ENCODE peak calls at places on chromosomes 5 and 9, in six cellular contexts. O is neuronal stem cell, S is neural progenitor cell, W is PC-3, Z is GM12878, J is IMR-90. I is an unnamed sample.

GRCh38 chr5:116674881-116675627 is 100.4 kb upstream of the SEMA6A start:
- DNase-seq in O (no peak), S (no peak), W (no peak), Z (no peak), J (no peak), I (no peak)

GRCh38 chr5:55720188-55720703 is 8.1 kb upstream of the SLC38A9 start:
- DNase-seq in O (no peak), S (no peak), W (no peak), Z (no peak), J (no peak), I (no peak)

GRCh38 chr5:43973318-43973717 is 370.3 kb downstream of the NNT start:
- DNase-seq in O (no peak), S (no peak), W (peak), Z (no peak), J (peak), I (no peak)

GRCh38 chr5:2869471-2869870 is 118.0 kb upstream of the IRX2 start:
- DNase-seq in O (no peak), S (no peak), W (no peak), Z (no peak), J (no peak), I (no peak)

GRCh38 chr5:149367249-149367971 is 9.6 kb downstream of the PCYOX1L start:
- DNase-seq in O (peak), S (peak), W (peak), Z (no peak), J (peak), I (peak)

GRCh38 chr9:74331607-74332006 is 165.5 kb upstream of the RORB start:
- DNase-seq in O (no peak), S (no peak), W (no peak), Z (no peak), J (no peak), I (no peak)

GRCh38 chr5:75236322-75237316 is at the start of gene ANKRD31:
- DNase-seq in O (peak), S (peak), W (peak), Z (peak), J (peak), I (peak)

GRCh38 chr5:35513612-35514011 is 104.1 kb upstream of the SPEF2 start:
- DNase-seq in O (no peak), S (no peak), W (no peak), Z (no peak), J (no peak), I (no peak)

GRCh38 chr9:109245300-109245897 is 75.5 kb downstream of the EPB41L4B start:
- DNase-seq in O (no peak), S (no peak), W (peak), Z (no peak), J (no peak), I (no peak)

GRCh38 chr9:96419691-96419969 is 1.5 kb upstream of the ZNF367 start:
- DNase-seq in O (no peak), S (no peak), W (no peak), Z (no peak), J (no peak), I (no peak)

GRCh38 chr9:96418074-96418919 is at the start of gene ZNF367:
- DNase-seq in O (peak), S (peak), W (peak), Z (peak), J (peak), I (peak)

GRCh38 chr9:96418920-96419690 is 935 bp upstream of the ZNF367 start:
- DNase-seq in O (no peak), S (peak), W (peak), Z (no peak), J (peak), I (peak)

GRCh38 chr9:96423322-96423984 is 5.3 kb upstream of the ZNF367 start:
- DNase-seq in O (no peak), S (no peak), W (no peak), Z (no peak), J (no peak), I (no peak)

GRCh38 chr9:96420468-96421219 is 2.5 kb upstream of the ZNF367 start:
- DNase-seq in O (peak), S (peak), W (peak), Z (peak), J (peak), I (peak)
- H3K4me3 ChIP-seq in O (peak), S (no peak), W (no peak), Z (peak), J (no peak), I (no peak)

DNA sequence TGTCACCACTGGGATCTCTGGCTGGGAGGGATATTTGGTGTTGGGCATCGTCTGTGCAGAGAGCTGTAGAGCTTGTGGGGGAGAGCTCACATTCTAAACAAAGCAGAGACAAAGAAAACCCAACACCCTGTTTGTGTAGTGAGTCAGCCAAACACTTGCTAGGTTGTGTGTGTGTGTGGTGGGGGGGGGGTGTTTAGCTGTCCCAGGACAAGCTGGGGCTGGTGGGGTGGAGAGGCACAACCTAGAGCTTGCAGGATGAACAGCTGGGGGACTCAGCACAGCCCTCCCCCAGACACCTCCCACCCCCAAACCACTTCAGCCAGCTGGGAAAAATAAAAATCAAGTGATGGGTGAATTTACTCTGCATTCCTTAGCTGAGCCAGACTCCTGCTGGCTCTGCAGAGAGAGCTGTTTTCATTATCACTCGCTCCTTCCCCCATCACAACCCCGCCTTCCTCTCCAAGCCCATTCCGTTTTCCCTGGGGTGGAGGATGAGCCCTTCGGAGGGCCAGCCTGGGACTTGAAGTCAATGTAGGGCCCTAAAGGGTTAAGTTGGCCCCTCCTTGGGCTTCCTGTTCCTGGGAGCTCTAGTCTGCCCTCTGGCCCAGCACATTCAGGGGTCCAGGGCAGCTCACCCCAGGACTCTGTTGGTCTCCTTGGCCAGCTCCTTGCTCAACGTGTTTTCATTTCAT is 2.6 kb downstream of the OLFML2A start:
- DNase-seq in O (no peak), S (peak), W (peak), Z (no peak), J (peak), I (no peak)
- H3K9ac ChIP-seq in O (no peak), S (no peak), W (no peak), Z (no peak), J (peak), I (no peak)

DNA sequence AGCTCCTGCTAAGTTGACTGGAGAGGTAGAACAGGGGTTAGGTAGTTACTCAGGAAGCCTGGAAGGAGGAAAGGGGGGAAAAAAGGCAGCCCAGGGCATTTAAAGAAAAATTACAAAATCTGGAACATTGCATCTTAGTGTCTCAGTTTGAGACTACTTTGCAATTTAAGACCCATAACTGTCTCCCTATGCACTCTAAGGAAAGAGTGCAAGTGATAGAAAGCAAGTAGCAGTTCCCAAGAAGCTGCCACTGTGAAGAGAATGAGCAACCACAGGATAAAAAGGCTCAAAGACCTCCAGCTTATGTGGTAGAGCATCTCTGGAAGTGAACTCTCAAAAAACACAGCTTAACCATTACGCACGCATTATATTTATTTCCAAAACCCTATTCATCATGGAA is 141.8 kb downstream of the SLCO4C1 start:
- DNase-seq in O (no peak), S (no peak), W (no peak), Z (no peak), J (no peak), I (no peak)
- H2AFZ ChIP-seq in O (no peak), S (no peak), W (no peak), Z (no peak), J (no peak), I (no peak)

DNA sequence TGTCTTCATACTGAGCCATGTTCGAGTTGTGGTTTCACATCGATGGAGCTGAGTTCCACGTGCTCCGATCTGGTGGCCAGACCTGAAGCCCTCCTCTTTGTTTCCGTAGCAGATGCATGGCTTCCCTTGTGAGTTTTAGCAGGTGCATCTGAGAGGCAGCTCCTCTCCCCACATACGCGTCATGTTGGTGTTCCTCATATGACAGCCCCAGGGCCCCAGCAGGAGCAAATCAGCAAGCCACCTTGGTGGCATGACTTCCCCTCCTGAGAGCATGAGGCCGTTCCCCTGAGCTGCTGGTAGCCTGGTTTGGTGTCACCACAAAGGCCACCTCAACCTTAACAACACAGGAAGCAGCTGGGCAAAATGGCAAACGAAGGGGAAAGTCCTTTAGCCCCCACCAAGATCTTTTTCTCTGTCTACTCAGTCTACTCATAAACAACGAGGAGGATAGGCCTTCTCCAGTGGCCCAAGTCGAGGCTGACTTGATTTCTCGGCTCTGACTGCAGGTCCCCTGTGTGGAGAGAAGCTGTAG is 5.9 kb downstream of the CYFIP2 start:
- DNase-seq in O (no peak), S (no peak), W (no peak), Z (peak), J (no peak), I (peak)
- H3K4me3 ChIP-seq in O (no peak), S (no peak), W (no peak), Z (peak), J (no peak), I (peak)

GRCh38 chr5:131224387-131225191 is 39.3 kb upstream of the CDC42SE2 start:
- DNase-seq in O (no peak), S (no peak), W (no peak), Z (peak), J (no peak), I (no peak)

GRCh38 chr5:131222731-131223130 is 41.1 kb upstream of the CDC42SE2 start:
- DNase-seq in O (no peak), S (no peak), W (no peak), Z (no peak), J (no peak), I (no peak)

GRCh38 chr5:131226899-131227298 is 37.0 kb upstream of the CDC42SE2 start:
- DNase-seq in O (no peak), S (no peak), W (no peak), Z (no peak), J (peak), I (no peak)

GRCh38 chr5:131223751-131224386 is 40.0 kb upstream of the CDC42SE2 start:
- DNase-seq in O (no peak), S (no peak), W (no peak), Z (no peak), J (no peak), I (no peak)

GRCh38 chr5:131225282-131225974 is 38.4 kb upstream of the CDC42SE2 start:
- DNase-seq in O (no peak), S (no peak), W (no peak), Z (no peak), J (no peak), I (no peak)
- H3K9ac ChIP-seq in O (no peak), S (no peak), W (no peak), Z (peak), J (no peak), I (no peak)

GRCh38 chr5:151298063-151298462 is 5.5 kb downstream of the SLC36A3 start:
- DNase-seq in O (no peak), S (peak), W (peak), Z (peak), J (peak), I (no peak)
- H2AFZ ChIP-seq in O (no peak), S (peak), W (no peak), Z (no peak), J (no peak), I (no peak)

DNA sequence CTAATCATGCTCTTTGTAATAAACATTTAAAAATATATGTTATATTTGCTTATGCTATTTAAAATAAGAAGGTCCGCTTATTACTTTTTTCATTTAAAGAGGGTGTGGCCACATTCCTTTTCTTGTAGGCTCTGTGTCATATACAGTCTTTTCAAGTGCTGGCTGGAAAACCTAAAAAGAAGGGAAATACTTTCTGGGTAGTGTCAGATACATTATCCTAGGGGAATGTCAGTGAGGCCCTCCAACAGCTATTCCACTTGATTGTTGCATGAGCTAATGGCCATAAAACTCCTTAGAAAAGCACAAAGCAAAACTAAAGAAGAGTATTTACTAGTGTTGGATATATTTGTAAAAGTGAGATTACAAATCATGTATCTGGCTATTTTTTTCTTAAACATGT is 780 bp downstream of the ANXA1 start:
- DNase-seq in O (no peak), S (no peak), W (peak), Z (no peak), J (peak), I (no peak)
- H3K4me3 ChIP-seq in O (no peak), S (no peak), W (peak), Z (no peak), J (peak), I (no peak)